ENCODE peak calls at places on chromosomes 2 and 18, in six cellular contexts. R is glomerular endothelial cell; S is effector memory CD4-positive, alpha-beta T cell; W is GM10248; M is HCT116; F is HFFc6. Z is an unnamed sample.

GRCh38 chr2:71683070-71683469 is 229.7 kb downstream of the DYSF start:
- DNase-seq in R (no peak), S (no peak), W (no peak), M (no peak), F (no peak), Z (no peak)

GRCh38 chr18:9597609-9598008 is 16.8 kb downstream of the PPP4R1 start:
- DNase-seq in R (no peak), S (no peak), W (no peak), M (no peak), F (no peak), Z (no peak)

GRCh38 chr18:67731853-67732252 is 215.3 kb upstream of the DSEL start:
- DNase-seq in R (peak; percentile 25), S (no peak), W (no peak), M (no peak), F (peak; percentile 38), Z (no peak)

GRCh38 chr2:27715318-27716165 is 51.9 kb downstream of the SLC4A1AP start:
- DNase-seq in R (no peak), S (no peak), W (peak; percentile 72), M (no peak), F (peak; percentile 63), Z (no peak)

GRCh38 chr18:34031810-34032209 is 192.9 kb downstream of the NOL4 start:
- DNase-seq in R (no peak), S (no peak), W (no peak), M (no peak), F (no peak), Z (no peak)

GRCh38 chr2:27421660-27422250 is 6.7 kb upstream of the NRBP1 start:
- DNase-seq in R (no peak), S (no peak), W (no peak), M (no peak), F (no peak), Z (no peak)

GRCh38 chr2:49585921-49586320 is 431.6 kb upstream of the FSHR start:
- DNase-seq in R (no peak), S (no peak), W (no peak), M (no peak), F (no peak), Z (no peak)

GRCh38 chr2:144230452-144231085 is 289.4 kb downstream of the ZEB2 start:
- DNase-seq in R (no peak), S (no peak), W (no peak), M (peak; percentile 8), F (no peak), Z (no peak)

GRCh38 chr2:151119377-151119776 is 142.3 kb downstream of the RBM43 start:
- DNase-seq in R (no peak), S (no peak), W (no peak), M (no peak), F (no peak), Z (no peak)

GRCh38 chr2:75481041-75481836 is 79.5 kb downstream of the EVA1A start:
- DNase-seq in R (no peak), S (no peak), W (no peak), M (peak; percentile 10), F (peak; percentile 35), Z (peak; percentile 10)

GRCh38 chr2:55856936-55857335 is 66.6 kb downstream of the EFEMP1 start:
- DNase-seq in R (no peak), S (no peak), W (no peak), M (no peak), F (peak; percentile 54), Z (no peak)

GRCh38 chr2:221635949-221636348 is 63.8 kb upstream of the EPHA4 start:
- DNase-seq in R (no peak), S (no peak), W (no peak), M (peak; percentile 26), F (no peak), Z (no peak)

GRCh38 chr18:8835556-8835955 is 130.2 kb downstream of the MTCL1 start:
- DNase-seq in R (no peak), S (no peak), W (no peak), M (no peak), F (no peak), Z (no peak)

GRCh38 chr2:29309090-29310054 is 194.2 kb downstream of the CLIP4 start:
- DNase-seq in R (peak; percentile 25), S (peak; percentile 10), W (peak; percentile 71), M (peak; percentile 44), F (peak; percentile 66), Z (peak; percentile 68)

GRCh38 chr2:158457092-158457825 is 507 bp downstream of the PKP4 start:
- DNase-seq in R (no peak), S (peak; percentile 40), W (peak; percentile 63), M (no peak), F (peak; percentile 48), Z (peak; percentile 31)